ENCODE peak calls at places on chromosome 20, in eight cellular contexts. D, T, J, K, Y, N, A and B are unnamed samples.

GRCh38 chr20:47205577-47206123 is 150.8 kb downstream of the ZMYND8 start:
- DNase-seq in T (peak), J (peak), K (peak), A (no peak), N (peak), D (peak), Y (no peak), B (peak)

GRCh38 chr20:39399463-39399862 is 437.3 kb downstream of the DHX35 start:
- DNase-seq in Y (no peak), J (no peak), N (no peak), D (no peak), A (no peak), T (no peak), K (no peak), B (no peak)

GRCh38 chr20:59820204-59821041 is 113.0 kb downstream of the SYCP2 start:
- DNase-seq in J (no peak), Y (no peak), N (peak), A (no peak), T (peak), K (no peak), D (peak), B (no peak)

GRCh38 chr20:63690898-63691710 is 5.3 kb upstream of the TNFRSF6B start:
- DNase-seq in T (no peak), N (no peak), Y (no peak), D (no peak), A (no peak), K (no peak), J (no peak), B (no peak)

GRCh38 chr20:49435639-49436038 is 46.8 kb downstream of the KCNB1 start:
- DNase-seq in N (no peak), T (no peak), A (no peak), J (no peak), D (no peak), Y (no peak), K (no peak), B (no peak)

GRCh38 chr20:63552481-63553249 is 1.3 kb upstream of the FNDC11 start:
- DNase-seq in N (no peak), Y (no peak), D (no peak), J (no peak), K (peak), T (no peak), A (peak), B (no peak)

GRCh38 chr20:49948809-49949507 is 12.8 kb downstream of the RNF114 start:
- DNase-seq in K (no peak), J (no peak), N (no peak), D (no peak), T (no peak), A (no peak), Y (no peak), B (peak)

GRCh38 chr20:14687317-14687716 is 349.9 kb upstream of the FLRT3 start:
- DNase-seq in N (no peak), D (no peak), A (no peak), J (no peak), T (no peak), Y (no peak), K (no peak), B (no peak)

GRCh38 chr20:57282691-57283361 is 16.4 kb upstream of the BMP7 start:
- DNase-seq in Y (no peak), N (no peak), T (no peak), D (no peak), J (no peak), A (no peak), K (no peak), B (no peak)

GRCh38 chr20:33697129-33697528 is 10.9 kb upstream of the E2F1 start:
- DNase-seq in A (no peak), T (no peak), D (no peak), Y (no peak), N (no peak), J (no peak), K (no peak), B (no peak)

GRCh38 chr20:64108731-64109389 is 1.5 kb upstream of the NPBWR2 start:
- DNase-seq in N (no peak), T (no peak), K (no peak), A (no peak), J (peak), Y (no peak), D (no peak), B (no peak)

GRCh38 chr20:35451295-35451694 is 4.1 kb upstream of the CEP250 start:
- DNase-seq in N (peak), D (no peak), J (no peak), Y (no peak), T (no peak), A (no peak), K (no peak), B (no peak)

GRCh38 chr20:63224272-63225081 is 8.5 kb upstream of the YTHDF1 start:
- DNase-seq in Y (no peak), N (peak), J (peak), D (no peak), T (peak), A (no peak), K (no peak), B (peak)

GRCh38 chr20:46696791-46697279 is 7.6 kb upstream of the TP53RK start:
- DNase-seq in J (no peak), A (no peak), D (no peak), Y (no peak), T (no peak), K (no peak), N (no peak), B (no peak)

GRCh38 chr20:63311186-63311832 is 18.3 kb downstream of the COL20A1 start:
- DNase-seq in N (no peak), A (no peak), Y (no peak), D (no peak), J (no peak), T (no peak), K (no peak), B (no peak)

GRCh38 chr20:43925215-43925614 is 10.6 kb downstream of the TOX2 start:
- DNase-seq in N (no peak), Y (no peak), A (no peak), K (no peak), T (no peak), D (no peak), J (no peak), B (no peak)

GRCh38 chr20:8473459-8473858 is 341.4 kb downstream of the PLCB1 start:
- DNase-seq in D (no peak), Y (no peak), K (no peak), J (no peak), T (no peak), N (no peak), A (no peak), B (no peak)